ENCODE peak calls at places on chromosomes 1 and 21, in seven cellular contexts. T is ovary; Z is NCI-H774; H is stimulated activated CD4-positive, alpha-beta T cell treated with anti-CD3 and anti-CD28 coated beads, Interleukin-2, amount 100 ng/mL, for 24 hours; D is epithelial cell of esophagus; N is CD8-positive, alpha-beta T cell; G is lung microvascular endothelial cell. W is an unnamed sample.

GRCh38 chr1:8370928-8371327 is 53.0 kb downstream of the SLC45A1 start:
- DNase-seq in N (no peak), H (no peak), Z (no peak), D (no peak), T (peak; percentile 16), G (no peak), W (peak; percentile 20)

GRCh38 chr21:35585155-35585554 is 475.2 kb downstream of the SETD4 start:
- DNase-seq in G (no peak), Z (no peak), H (no peak), N (no peak), T (no peak), D (peak; percentile 19), W (no peak)

GRCh38 chr1:208951908-208952307 is 631.6 kb upstream of the CAMK1G start:
- DNase-seq in H (no peak), Z (no peak), G (peak; percentile 69), T (no peak), D (no peak), N (no peak), W (no peak)

GRCh38 chr1:227759345-227760300 is 24.4 kb downstream of the SNAP47 start:
- DNase-seq in N (no peak), T (peak; percentile 82), G (peak; percentile 97), D (peak; percentile 93), Z (no peak), H (no peak), W (peak; percentile 94)

GRCh38 chr1:229557913-229558414 is 543 bp downstream of the ABCB10 start:
- DNase-seq in N (peak; percentile 26), T (peak; percentile 28), G (peak; percentile 40), D (peak; percentile 21), H (peak; percentile 41), Z (peak; percentile 25), W (peak; percentile 64)

GRCh38 chr1:244388961-244389360 is 62.7 kb downstream of the ADSS2 start:
- DNase-seq in H (no peak), D (no peak), G (no peak), Z (no peak), T (no peak), N (no peak), W (peak; percentile 42)

GRCh38 chr1:111570781-111571181 is 48.8 kb upstream of the RAP1A start:
- DNase-seq in G (peak; percentile 7), Z (no peak), H (peak; percentile 39), D (peak; percentile 33), N (peak; percentile 29), T (no peak), W (no peak)

GRCh38 chr1:227944066-227944930 is 3.4 kb downstream of the WNT9A start:
- DNase-seq in T (no peak), Z (no peak), G (no peak), D (no peak), H (no peak), N (no peak), W (no peak)

GRCh38 chr1:20698195-20698910 is 19.5 kb downstream of the KIF17 start:
- DNase-seq in N (no peak), H (no peak), G (no peak), D (peak; percentile 34), Z (no peak), T (no peak), W (peak; percentile 70)

GRCh38 chr1:201084171-201084766 is 28.0 kb downstream of the CACNA1S start:
- DNase-seq in N (no peak), H (no peak), Z (no peak), G (peak; percentile 68), D (no peak), T (no peak), W (no peak)

GRCh38 chr1:206705187-206705586 is 20.5 kb downstream of the MAPKAPK2 start:
- DNase-seq in H (no peak), Z (peak; percentile 86), G (no peak), D (peak; percentile 74), N (no peak), T (no peak), W (peak; percentile 86)

GRCh38 chr1:89936694-89937093 is 58.2 kb upstream of the ZNF326 start:
- DNase-seq in G (no peak), N (no peak), Z (no peak), T (no peak), D (no peak), H (no peak), W (no peak)

GRCh38 chr1:2347409-2347785 is 44.0 kb downstream of the MORN1 start:
- DNase-seq in G (no peak), Z (no peak), T (no peak), H (no peak), N (no peak), D (no peak), W (no peak)

GRCh38 chr21:43191971-43192370 is 23.2 kb downstream of the CRYAA start:
- DNase-seq in N (peak; percentile 1), Z (no peak), H (no peak), G (no peak), T (no peak), D (no peak), W (no peak)

GRCh38 chr1:110548381-110548780 is 29.4 kb upstream of the KCNA10 start:
- DNase-seq in H (no peak), N (no peak), T (no peak), G (peak; percentile 18), D (peak; percentile 40), Z (peak; percentile 17), W (no peak)

GRCh38 chr1:160375788-160376524 is 9.1 kb downstream of the NHLH1 start:
- DNase-seq in D (no peak), T (no peak), N (no peak), H (no peak), G (peak; percentile 16), Z (no peak), W (no peak)

GRCh38 chr1:10634428-10635384 is 160.0 kb downstream of the PEX14 start:
- DNase-seq in D (peak; percentile 48), G (no peak), H (no peak), N (no peak), Z (no peak), T (no peak), W (no peak)

GRCh38 chr1:60280764-60281278 is 207.3 kb upstream of the C1orf87 start:
- DNase-seq in T (no peak), G (peak; percentile 2), D (no peak), Z (no peak), H (no peak), N (no peak), W (no peak)

GRCh38 chr1:64664287-64664686 is 80.6 kb upstream of the RAVER2 start:
- DNase-seq in H (no peak), N (no peak), D (no peak), G (no peak), Z (no peak), T (no peak), W (no peak)

GRCh38 chr1:27659497-27660299 is 12.3 kb downstream of the IFI6 start:
- DNase-seq in T (peak; percentile 91), H (peak; percentile 87), D (peak; percentile 86), G (peak; percentile 81), Z (peak; percentile 63), N (peak; percentile 84), W (peak; percentile 92)

GRCh38 chr1:183024352-183025337 is 1.4 kb downstream of the LAMC1 start:
- DNase-seq in D (peak; percentile 33), N (no peak), G (peak; percentile 43), H (no peak), Z (no peak), T (no peak), W (no peak)

GRCh38 chr21:42724226-42724920 is 71.0 kb downstream of the PDE9A start:
- DNase-seq in H (no peak), N (no peak), D (peak; percentile 59), Z (no peak), T (no peak), G (peak; percentile 70), W (peak; percentile 76)

GRCh38 chr1:1360511-1361169 is 2.3 kb upstream of the MXRA8 start:
- DNase-seq in G (peak; percentile 65), H (no peak), Z (no peak), D (peak; percentile 69), N (no peak), T (peak; percentile 42), W (peak; percentile 95)

GRCh38 chr21:43644609-43645008 is 14.7 kb downstream of the HSF2BP start:
- DNase-seq in Z (no peak), N (no peak), H (no peak), T (no peak), G (peak; percentile 65), D (peak; percentile 69), W (no peak)

GRCh38 chr1:206969090-206969489 is 1.2 kb downstream of the FCAMR start:
- DNase-seq in T (no peak), N (no peak), D (no peak), Z (no peak), G (no peak), H (no peak), W (no peak)

GRCh38 chr1:9906466-9906865 is 3.6 kb downstream of the CTNNBIP1 start:
- DNase-seq in G (no peak), N (no peak), T (no peak), H (no peak), Z (no peak), D (no peak), W (no peak)

GRCh38 chr21:39712976-39713375 is 32.0 kb upstream of the IGSF5 start:
- DNase-seq in T (no peak), G (no peak), H (no peak), D (no peak), Z (peak; percentile 33), N (no peak), W (no peak)

GRCh38 chr1:115874929-115875328 is 34.0 kb upstream of the NHLH2 start:
- DNase-seq in N (no peak), Z (no peak), T (no peak), G (peak; percentile 79), H (no peak), D (peak; percentile 77), W (no peak)

GRCh38 chr21:44024257-44024656 is 12.1 kb downstream of the TRAPPC10 start:
- DNase-seq in H (no peak), T (no peak), G (no peak), Z (no peak), N (no peak), D (no peak), W (no peak)

W was measured in AG08396.